ENCODE peak calls at places on chromosomes 11 and 22, in four cellular contexts. A, Z, N and E are unnamed samples.

GRCh38 chr11:19316434-19316833 is 75.7 kb upstream of the E2F8 start:
- DNase-seq in A (no peak), Z (no peak), N (no peak), E (no peak)

GRCh38 chr11:123822591-123822990 is 16.4 kb upstream of the OR6M1 start:
- DNase-seq in A (no peak), Z (no peak), N (no peak), E (no peak)

GRCh38 chr22:46557736-46558480 is 20.5 kb upstream of the CELSR1 start:
- DNase-seq in A (peak; percentile 87), Z (no peak), N (no peak), E (no peak)

GRCh38 chr22:39959640-39960447 is at the start of gene TMA7B:
- DNase-seq in A (peak; percentile 27), Z (no peak), N (peak; percentile 45), E (no peak)

GRCh38 chr22:38964989-38965388 is 7.6 kb downstream of the APOBEC3A start:
- DNase-seq in A (no peak), Z (no peak), N (no peak), E (no peak)

GRCh38 chr11:35005156-35005780 is 88.8 kb downstream of the PDHX start:
- DNase-seq in A (peak; percentile 59), Z (no peak), N (no peak), E (no peak)

GRCh38 chr22:46055176-46055850 is 78.4 kb upstream of the WNT7B start:
- DNase-seq in A (peak; percentile 72), Z (no peak), N (no peak), E (no peak)

GRCh38 chr11:62150887-62151736 is 27.3 kb downstream of the INCENP start:
- DNase-seq in A (peak; percentile 16), Z (no peak), N (no peak), E (no peak)

GRCh38 chr11:2529173-2529572 is 84.4 kb downstream of the KCNQ1 start:
- DNase-seq in A (no peak), Z (no peak), N (no peak), E (no peak)

GRCh38 chr11:793556-793955 is 3.7 kb upstream of the CEND1 start:
- DNase-seq in A (no peak), Z (no peak), N (no peak), E (no peak)

GRCh38 chr11:47337229-47337924 is 15.1 kb downstream of the MYBPC3 start:
- DNase-seq in A (no peak), Z (no peak), N (no peak), E (no peak)

GRCh38 chr22:39880722-39881121 is 12.8 kb downstream of the ENTHD1 start:
- DNase-seq in A (no peak), Z (no peak), N (no peak), E (no peak)

GRCh38 chr11:103380031-103380430 is 270.8 kb downstream of the DYNC2H1 start:
- DNase-seq in A (no peak), Z (no peak), N (no peak), E (no peak)

GRCh38 chr22:48851933-48852549 is 975.6 kb downstream of the BRD1 start:
- DNase-seq in A (no peak), Z (no peak), N (no peak), E (no peak)

GRCh38 chr11:71193431-71193830 is 58.9 kb downstream of the SHANK2 start:
- DNase-seq in A (no peak), Z (no peak), N (no peak), E (no peak)

GRCh38 chr11:11972148-11972547 is 36.3 kb downstream of the DKK3 start:
- DNase-seq in A (peak; percentile 10), Z (no peak), N (no peak), E (no peak)

GRCh38 chr11:126135182-126136176 is 72.8 kb upstream of the CDON start:
- DNase-seq in A (no peak), Z (no peak), N (no peak), E (no peak)

GRCh38 chr22:38706885-38707180 is 1.1 kb downstream of the GTPBP1 start:
- DNase-seq in A (no peak), Z (no peak), N (no peak), E (no peak)

GRCh38 chr11:90756617-90757016 is 533.8 kb upstream of the CHORDC1 start:
- DNase-seq in A (no peak), Z (no peak), N (no peak), E (no peak)

GRCh38 chr11:33761471-33761870 is 12.8 kb downstream of the FBXO3 start:
- DNase-seq in A (no peak), Z (no peak), N (no peak), E (no peak)

GRCh38 chr11:834371-835316 is 1.9 kb downstream of the CD151 start:
- DNase-seq in A (peak; percentile 80), Z (no peak), N (no peak), E (no peak)

GRCh38 chr11:100830978-100831732 is 144.1 kb downstream of the ARHGAP42 start:
- DNase-seq in A (no peak), Z (no peak), N (no peak), E (no peak)

GRCh38 chr11:13776134-13776815 is 107.8 kb downstream of the FAR1 start:
- DNase-seq in A (no peak), Z (peak; percentile 29), N (no peak), E (no peak)

GRCh38 chr11:47148274-47148673 is 28.4 kb downstream of the ARFGAP2 start:
- DNase-seq in A (no peak), Z (no peak), N (no peak), E (no peak)

GRCh38 chr22:32050678-32051515 is 7.8 kb downstream of the SLC5A1 start:
- DNase-seq in A (peak; percentile 52), Z (no peak), N (no peak), E (no peak)

GRCh38 chr11:107587306-107587979 is 3.5 kb upstream of the ELMOD1 start:
- DNase-seq in A (no peak), Z (no peak), N (no peak), E (no peak)

GRCh38 chr11:27420217-27420616 is 52.4 kb downstream of the LGR4 start:
- DNase-seq in A (no peak), Z (no peak), N (no peak), E (no peak)

GRCh38 chr11:2570211-2570811 is 125.5 kb downstream of the KCNQ1 start:
- DNase-seq in A (no peak), Z (no peak), N (no peak), E (no peak)

GRCh38 chr11:35802221-35802620 is 139.6 kb downstream of the TRIM44 start:
- DNase-seq in A (no peak), Z (no peak), N (no peak), E (no peak)

GRCh38 chr11:693887-694562 is 997 bp downstream of the DEAF1 start:
- DNase-seq in A (no peak), Z (no peak), N (no peak), E (no peak)

GRCh38 chr11:125950178-125950490 is 4.3 kb downstream of the VSIG10L2 start:
- DNase-seq in A (no peak), Z (no peak), N (no peak), E (no peak)

GRCh38 chr11:2741377-2742131 is 41.8 kb upstream of the KCNQ1OT1 start:
- DNase-seq in A (no peak), Z (no peak), N (no peak), E (no peak)

GRCh38 chr11:45323598-45324249 is 37.6 kb upstream of the SYT13 start:
- DNase-seq in A (no peak), Z (no peak), N (no peak), E (no peak)

GRCh38 chr11:62889484-62890437 is 9.1 kb downstream of the SLC3A2 start:
- DNase-seq in A (no peak), Z (peak; percentile 49), N (no peak), E (no peak)